ENCODE peak calls at places on chromosomes 5 and 9, in eight cellular contexts. N, W, S, I, U, R, Z and H are unnamed samples.
A peak's percentile ranks its signal among the peaks of the same experiment; 100 is the strongest.

GRCh38 chr5:96896285-96896711 is 20.0 kb downstream of the ERAP2 start:
- DNase-seq in N (no peak), W (no peak), S (no peak), I (no peak), U (no peak), R (no peak), Z (no peak), H (no peak)

GRCh38 chr5:169803077-169803981 is 166.3 kb downstream of the DOCK2 start:
- DNase-seq in N (peak; percentile 49), W (peak; percentile 30), S (no peak), I (no peak), U (peak; percentile 12), R (peak; percentile 55), Z (peak; percentile 84), H (no peak)

GRCh38 chr5:120464627-120465280 is 654 bp downstream of the PRR16 start:
- DNase-seq in N (peak; percentile 33), W (peak; percentile 55), S (peak; percentile 43), I (no peak), U (peak; percentile 15), R (no peak), Z (peak; percentile 75), H (no peak)

GRCh38 chr9:6132650-6133049 is 83.0 kb upstream of the IL33 start:
- DNase-seq in N (no peak), W (no peak), S (no peak), I (no peak), U (no peak), R (no peak), Z (no peak), H (no peak)

GRCh38 chr9:108903437-108904103 is 30.4 kb downstream of the ELP1 start:
- DNase-seq in N (no peak), W (no peak), S (no peak), I (no peak), U (no peak), R (no peak), Z (no peak), H (no peak)

GRCh38 chr5:91977599-91977998 is 594.5 kb upstream of the ARRDC3 start:
- DNase-seq in N (no peak), W (no peak), S (no peak), I (no peak), U (no peak), R (no peak), Z (no peak), H (no peak)

GRCh38 chr5:167555771-167556170 is 735.7 kb upstream of the WWC1 start:
- DNase-seq in N (no peak), W (no peak), S (no peak), I (no peak), U (no peak), R (no peak), Z (no peak), H (no peak)

GRCh38 chr5:113147088-113147487 is 170.5 kb downstream of the DCP2 start:
- DNase-seq in N (no peak), W (no peak), S (no peak), I (no peak), U (no peak), R (no peak), Z (no peak), H (no peak)

GRCh38 chr5:154712518-154713437 is 42.4 kb upstream of the LARP1 start:
- DNase-seq in N (peak; percentile 89), W (no peak), S (no peak), I (no peak), U (peak; percentile 95), R (no peak), Z (peak; percentile 56), H (no peak)

GRCh38 chr9:31612336-31613030 is 772.0 kb upstream of the ACO1 start:
- DNase-seq in N (no peak), W (no peak), S (no peak), I (no peak), U (no peak), R (no peak), Z (no peak), H (no peak)

GRCh38 chr5:61732376-61732775 is 400.3 kb downstream of the ZSWIM6 start:
- DNase-seq in N (no peak), W (no peak), S (no peak), I (no peak), U (peak; percentile 23), R (no peak), Z (no peak), H (no peak)

GRCh38 chr5:132812949-132813598 is at the start of gene SOWAHA:
- DNase-seq in N (no peak), W (no peak), S (no peak), I (no peak), U (peak; percentile 78), R (no peak), Z (peak; percentile 56), H (no peak)

GRCh38 chr9:96460877-96461276 is 10.9 kb downstream of the HABP4 start:
- DNase-seq in N (no peak), W (no peak), S (no peak), I (no peak), U (no peak), R (no peak), Z (no peak), H (no peak)

GRCh38 chr5:10586008-10586407 is 22.1 kb downstream of the ANKRD33B start:
- DNase-seq in N (no peak), W (no peak), S (no peak), I (no peak), U (no peak), R (no peak), Z (no peak), H (no peak)

GRCh38 chr5:42494414-42494813 is 71.2 kb downstream of the GHR start:
- DNase-seq in N (no peak), W (no peak), S (no peak), I (no peak), U (no peak), R (no peak), Z (no peak), H (no peak)

DNA sequence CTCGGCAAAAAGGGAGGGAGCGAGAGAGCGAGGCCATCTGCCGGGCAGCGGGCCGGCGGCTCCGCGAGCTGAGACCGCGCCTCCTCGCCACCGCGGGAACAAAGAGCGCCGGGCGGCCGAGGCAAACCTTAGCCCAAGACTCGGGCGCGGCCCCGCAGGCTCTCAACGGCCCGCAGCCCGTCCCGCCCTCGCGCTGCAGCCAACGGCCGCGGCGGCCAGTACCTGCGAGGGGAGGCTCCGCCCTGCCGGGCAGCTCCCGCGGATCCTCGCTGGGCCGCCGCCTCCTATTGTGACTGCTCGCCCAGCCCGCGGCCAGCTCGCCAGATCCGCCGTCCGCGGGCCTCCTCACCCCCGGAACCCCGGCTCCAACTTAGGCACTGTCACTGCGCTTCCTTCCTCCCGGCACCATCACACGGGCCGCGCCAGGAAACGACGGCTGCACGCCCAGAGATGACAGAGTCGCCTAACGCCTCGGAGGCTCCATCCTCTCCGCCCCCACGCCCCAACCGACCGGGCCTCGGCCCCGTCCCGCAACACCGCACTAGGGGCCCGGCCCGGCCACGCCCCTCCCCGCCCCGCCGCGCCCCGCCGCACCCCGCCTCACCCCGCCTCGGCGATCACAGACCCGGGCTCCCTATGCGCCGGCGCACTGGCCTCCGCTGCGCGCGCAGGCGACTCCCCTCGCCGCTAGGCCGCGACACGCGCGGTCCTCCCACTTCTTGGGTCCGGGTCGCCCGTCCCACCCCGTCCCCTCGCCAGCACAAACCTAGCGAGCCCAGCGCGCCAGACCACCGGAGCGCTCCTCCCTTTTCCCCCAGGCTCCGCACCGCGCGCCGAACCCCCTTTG is 486 bp upstream of the RNF38 start:
- DNase-seq in N (peak; percentile 90), W (peak; percentile 89), S (peak; percentile 81), I (peak; percentile 76), U (peak; percentile 92), R (peak; percentile 92), Z (peak; percentile 93), H (peak; percentile 79)
- TF ChIP-seq POLR2A in N (no peak), W (peak; percentile 17), S (no peak), I (no peak), U (peak; percentile 83), R (peak; percentile 69), Z (peak; percentile 28), H (peak; percentile 47)

GRCh38 chr5:1702318-1702717 is 97.3 kb downstream of the MRPL36 start:
- DNase-seq in N (no peak), W (no peak), S (no peak), I (no peak), U (peak; percentile 77), R (no peak), Z (no peak), H (no peak)
- TF ChIP-seq POLR2A in N (no peak), W (no peak), S (no peak), I (no peak), U (no peak), R (no peak), Z (no peak), H (no peak)

DNA sequence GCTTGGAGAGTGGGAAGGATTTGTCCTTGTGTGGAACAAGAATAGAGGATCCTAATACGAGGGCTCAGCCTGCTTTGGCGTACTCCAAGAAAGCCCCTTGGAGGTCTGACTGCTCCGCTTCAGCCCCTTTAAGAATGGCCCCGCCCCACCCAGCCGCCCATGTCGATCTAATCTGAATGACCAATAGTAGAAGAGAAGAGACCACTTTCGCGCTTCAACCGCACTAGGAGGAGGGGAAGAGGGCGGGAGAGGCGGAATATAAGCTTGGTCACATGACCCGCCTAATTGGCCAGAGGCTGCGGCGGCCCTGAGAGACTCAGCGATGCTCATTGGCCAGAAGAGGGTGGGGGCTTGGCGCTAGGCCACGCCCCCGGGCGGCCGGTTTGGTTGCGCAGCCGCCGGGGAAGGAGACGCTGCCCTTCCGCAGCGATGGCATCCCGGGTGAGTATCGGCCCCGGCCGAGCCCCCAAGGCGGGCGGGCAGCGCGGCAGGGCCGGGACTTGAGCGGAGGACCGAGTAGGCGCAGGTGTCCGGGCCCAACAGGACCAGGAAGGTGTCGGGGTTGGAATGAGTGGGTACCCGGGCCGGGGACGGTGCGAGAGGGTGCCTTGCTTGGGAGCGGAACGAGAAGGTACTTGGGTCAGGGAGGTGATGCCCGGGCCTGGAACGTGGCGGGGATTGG is at the start of gene MIGA2:
- DNase-seq in N (peak; percentile 99), W (peak; percentile 97), S (peak; percentile 99), I (peak; percentile 97), U (peak; percentile 99), R (peak; percentile 99), Z (peak; percentile 99), H (peak; percentile 99)
- TF ChIP-seq POLR2A in N (no peak), W (peak; percentile 71), S (no peak), I (peak; percentile 57), U (peak; percentile 92), R (peak; percentile 75), Z (peak; percentile 94), H (peak; percentile 93)

GRCh38 chr5:9468070-9468388 is 77.8 kb downstream of the SEMA5A start:
- DNase-seq in N (no peak), W (peak; percentile 18), S (peak; percentile 54), I (no peak), U (no peak), R (no peak), Z (no peak), H (peak; percentile 59)
- TF ChIP-seq POLR2A in N (no peak), W (no peak), S (no peak), I (peak; percentile 11), U (no peak), R (no peak), Z (no peak), H (no peak)